ENCODE peak calls at places on chromosome 6, in nine cellular contexts. One of them, this sample, is unnamed.

GRCh38 chr6:38973178-38974057 is 75.2 kb upstream of the GLP1R start:
- DNase-seq in amygdala: no peak
- DNase-seq in stimulated activated CD4-positive, alpha-beta T cell treated with anti-CD3 and anti-CD28 coated beads, Interleukin-1b, Interleukin-23, amount 100 ng/mL, for 1 hour: no peak
- DNase-seq in cardiac fibroblast: peak; percentile 87
- DNase-seq in activated CD4-positive, alpha-beta T cell treated with anti-CD3 and anti-CD28 coated beads, Interleukin-2, amount 50 U/mL, for 1 hour: no peak
- DNase-seq in AG04450: peak; percentile 38
- DNase-seq in adrenal gland: peak; percentile 29
- DNase-seq in dorsolateral prefrontal cortex: no peak
- DNase-seq in fibroblast of lung: peak; percentile 67
- DNase-seq in this sample: peak; percentile 18

GRCh38 chr6:97437087-97437486 is 154.1 kb upstream of the MMS22L start:
- DNase-seq in amygdala: peak; percentile 69
- DNase-seq in stimulated activated CD4-positive, alpha-beta T cell treated with anti-CD3 and anti-CD28 coated beads, Interleukin-1b, Interleukin-23, amount 100 ng/mL, for 1 hour: no peak
- DNase-seq in cardiac fibroblast: peak; percentile 43
- DNase-seq in activated CD4-positive, alpha-beta T cell treated with anti-CD3 and anti-CD28 coated beads, Interleukin-2, amount 50 U/mL, for 1 hour: no peak
- DNase-seq in AG04450: no peak
- DNase-seq in adrenal gland: no peak
- DNase-seq in dorsolateral prefrontal cortex: peak; percentile 13
- DNase-seq in fibroblast of lung: peak; percentile 22
- DNase-seq in this sample: no peak

GRCh38 chr6:106820412-106820852 is 154.1 kb downstream of the CD24 start:
- DNase-seq in amygdala: no peak
- DNase-seq in stimulated activated CD4-positive, alpha-beta T cell treated with anti-CD3 and anti-CD28 coated beads, Interleukin-1b, Interleukin-23, amount 100 ng/mL, for 1 hour: no peak
- DNase-seq in cardiac fibroblast: no peak
- DNase-seq in activated CD4-positive, alpha-beta T cell treated with anti-CD3 and anti-CD28 coated beads, Interleukin-2, amount 50 U/mL, for 1 hour: no peak
- DNase-seq in AG04450: no peak
- DNase-seq in adrenal gland: no peak
- DNase-seq in dorsolateral prefrontal cortex: no peak
- DNase-seq in fibroblast of lung: peak; percentile 86
- DNase-seq in this sample: peak; percentile 15

GRCh38 chr6:161135695-161136591 is 137.9 kb downstream of the AGPAT4 start:
- DNase-seq in amygdala: no peak
- DNase-seq in stimulated activated CD4-positive, alpha-beta T cell treated with anti-CD3 and anti-CD28 coated beads, Interleukin-1b, Interleukin-23, amount 100 ng/mL, for 1 hour: no peak
- DNase-seq in cardiac fibroblast: no peak
- DNase-seq in activated CD4-positive, alpha-beta T cell treated with anti-CD3 and anti-CD28 coated beads, Interleukin-2, amount 50 U/mL, for 1 hour: no peak
- DNase-seq in AG04450: no peak
- DNase-seq in adrenal gland: no peak
- DNase-seq in dorsolateral prefrontal cortex: no peak
- DNase-seq in fibroblast of lung: no peak
- DNase-seq in this sample: no peak

GRCh38 chr6:273441-274111 is 18.7 kb upstream of the DUSP22 start:
- DNase-seq in amygdala: no peak
- DNase-seq in stimulated activated CD4-positive, alpha-beta T cell treated with anti-CD3 and anti-CD28 coated beads, Interleukin-1b, Interleukin-23, amount 100 ng/mL, for 1 hour: no peak
- DNase-seq in cardiac fibroblast: peak; percentile 20
- DNase-seq in activated CD4-positive, alpha-beta T cell treated with anti-CD3 and anti-CD28 coated beads, Interleukin-2, amount 50 U/mL, for 1 hour: no peak
- DNase-seq in AG04450: no peak
- DNase-seq in adrenal gland: no peak
- DNase-seq in dorsolateral prefrontal cortex: no peak
- DNase-seq in fibroblast of lung: no peak
- DNase-seq in this sample: no peak

GRCh38 chr6:26743157-26743821 is 83.7 kb upstream of the ZNF322 start:
- DNase-seq in amygdala: no peak
- DNase-seq in stimulated activated CD4-positive, alpha-beta T cell treated with anti-CD3 and anti-CD28 coated beads, Interleukin-1b, Interleukin-23, amount 100 ng/mL, for 1 hour: no peak
- DNase-seq in cardiac fibroblast: peak; percentile 77
- DNase-seq in activated CD4-positive, alpha-beta T cell treated with anti-CD3 and anti-CD28 coated beads, Interleukin-2, amount 50 U/mL, for 1 hour: no peak
- DNase-seq in AG04450: no peak
- DNase-seq in adrenal gland: no peak
- DNase-seq in dorsolateral prefrontal cortex: no peak
- DNase-seq in fibroblast of lung: peak; percentile 85
- DNase-seq in this sample: peak; percentile 62

GRCh38 chr6:97120511-97120910 is 162.5 kb downstream of the MMS22L start:
- DNase-seq in amygdala: no peak
- DNase-seq in stimulated activated CD4-positive, alpha-beta T cell treated with anti-CD3 and anti-CD28 coated beads, Interleukin-1b, Interleukin-23, amount 100 ng/mL, for 1 hour: no peak
- DNase-seq in cardiac fibroblast: no peak
- DNase-seq in activated CD4-positive, alpha-beta T cell treated with anti-CD3 and anti-CD28 coated beads, Interleukin-2, amount 50 U/mL, for 1 hour: no peak
- DNase-seq in AG04450: no peak
- DNase-seq in adrenal gland: no peak
- DNase-seq in dorsolateral prefrontal cortex: no peak
- DNase-seq in fibroblast of lung: no peak
- DNase-seq in this sample: no peak

GRCh38 chr6:3310051-3310448 is 51.3 kb downstream of the PSMG4 start:
- DNase-seq in amygdala: no peak
- DNase-seq in stimulated activated CD4-positive, alpha-beta T cell treated with anti-CD3 and anti-CD28 coated beads, Interleukin-1b, Interleukin-23, amount 100 ng/mL, for 1 hour: no peak
- DNase-seq in cardiac fibroblast: no peak
- DNase-seq in activated CD4-positive, alpha-beta T cell treated with anti-CD3 and anti-CD28 coated beads, Interleukin-2, amount 50 U/mL, for 1 hour: no peak
- DNase-seq in AG04450: no peak
- DNase-seq in adrenal gland: no peak
- DNase-seq in dorsolateral prefrontal cortex: no peak
- DNase-seq in fibroblast of lung: no peak
- DNase-seq in this sample: no peak

GRCh38 chr6:2556761-2557160 is 194.0 kb downstream of the MYLK4 start:
- DNase-seq in amygdala: no peak
- DNase-seq in stimulated activated CD4-positive, alpha-beta T cell treated with anti-CD3 and anti-CD28 coated beads, Interleukin-1b, Interleukin-23, amount 100 ng/mL, for 1 hour: no peak
- DNase-seq in cardiac fibroblast: no peak
- DNase-seq in activated CD4-positive, alpha-beta T cell treated with anti-CD3 and anti-CD28 coated beads, Interleukin-2, amount 50 U/mL, for 1 hour: no peak
- DNase-seq in AG04450: no peak
- DNase-seq in adrenal gland: no peak
- DNase-seq in dorsolateral prefrontal cortex: no peak
- DNase-seq in fibroblast of lung: peak; percentile 19
- DNase-seq in this sample: no peak

GRCh38 chr6:127494240-127494767 is 24.8 kb downstream of the MTCL3 start:
- DNase-seq in amygdala: no peak
- DNase-seq in stimulated activated CD4-positive, alpha-beta T cell treated with anti-CD3 and anti-CD28 coated beads, Interleukin-1b, Interleukin-23, amount 100 ng/mL, for 1 hour: no peak
- DNase-seq in cardiac fibroblast: no peak
- DNase-seq in activated CD4-positive, alpha-beta T cell treated with anti-CD3 and anti-CD28 coated beads, Interleukin-2, amount 50 U/mL, for 1 hour: no peak
- DNase-seq in AG04450: no peak
- DNase-seq in adrenal gland: no peak
- DNase-seq in dorsolateral prefrontal cortex: no peak
- DNase-seq in fibroblast of lung: no peak
- DNase-seq in this sample: no peak

GRCh38 chr6:146029573-146030184 is 817 bp downstream of the GRM1 start:
- DNase-seq in amygdala: no peak
- DNase-seq in stimulated activated CD4-positive, alpha-beta T cell treated with anti-CD3 and anti-CD28 coated beads, Interleukin-1b, Interleukin-23, amount 100 ng/mL, for 1 hour: no peak
- DNase-seq in cardiac fibroblast: no peak
- DNase-seq in activated CD4-positive, alpha-beta T cell treated with anti-CD3 and anti-CD28 coated beads, Interleukin-2, amount 50 U/mL, for 1 hour: no peak
- DNase-seq in AG04450: no peak
- DNase-seq in adrenal gland: no peak
- DNase-seq in dorsolateral prefrontal cortex: peak; percentile 10
- DNase-seq in fibroblast of lung: no peak
- DNase-seq in this sample: no peak

This sample was measured in BE2C.